ENCODE peak calls at places on chromosomes 12 and 14, in seven cellular contexts. One of them, this sample, is unnamed.

GRCh38 chr14:61512508-61512907 is 182.8 kb upstream of the HIF1A start:
- DNase-seq in effector memory CD4-positive, alpha-beta T cell: no peak
- DNase-seq in GOT3: no peak
- DNase-seq in stimulated activated CD8-positive, alpha-beta memory T cell treated with anti-CD3 and anti-CD28 coated beads, Interleukin-7, amount 100 ng/mL, for 48 hours: no peak
- DNase-seq in body of pancreas: no peak
- DNase-seq in NCI-H1105 treated with DMSO at 0.1 percent for 48 hours: no peak
- DNase-seq in activated CD4-positive, alpha-beta T cell treated with anti-CD3 and anti-CD28 coated beads, Interleukin-2, amount 50 U/mL, for 4 hours: no peak
- DNase-seq in this sample: no peak

GRCh38 chr14:51957950-51958349 is 31.4 kb upstream of the RTRAF start:
- DNase-seq in effector memory CD4-positive, alpha-beta T cell: no peak
- DNase-seq in GOT3: no peak
- DNase-seq in stimulated activated CD8-positive, alpha-beta memory T cell treated with anti-CD3 and anti-CD28 coated beads, Interleukin-7, amount 100 ng/mL, for 48 hours: no peak
- DNase-seq in body of pancreas: no peak
- DNase-seq in NCI-H1105 treated with DMSO at 0.1 percent for 48 hours: peak; percentile 14
- DNase-seq in activated CD4-positive, alpha-beta T cell treated with anti-CD3 and anti-CD28 coated beads, Interleukin-2, amount 50 U/mL, for 4 hours: no peak
- DNase-seq in this sample: no peak

GRCh38 chr12:75945581-75945980 is 86.0 kb downstream of the PHLDA1 start:
- DNase-seq in effector memory CD4-positive, alpha-beta T cell: no peak
- DNase-seq in GOT3: no peak
- DNase-seq in stimulated activated CD8-positive, alpha-beta memory T cell treated with anti-CD3 and anti-CD28 coated beads, Interleukin-7, amount 100 ng/mL, for 48 hours: no peak
- DNase-seq in body of pancreas: no peak
- DNase-seq in NCI-H1105 treated with DMSO at 0.1 percent for 48 hours: no peak
- DNase-seq in activated CD4-positive, alpha-beta T cell treated with anti-CD3 and anti-CD28 coated beads, Interleukin-2, amount 50 U/mL, for 4 hours: no peak
- DNase-seq in this sample: no peak

GRCh38 chr14:105480807-105481801 is 5.6 kb upstream of the CRIP1 start:
- DNase-seq in effector memory CD4-positive, alpha-beta T cell: peak; percentile 86
- DNase-seq in GOT3: peak; percentile 59
- DNase-seq in stimulated activated CD8-positive, alpha-beta memory T cell treated with anti-CD3 and anti-CD28 coated beads, Interleukin-7, amount 100 ng/mL, for 48 hours: peak; percentile 73
- DNase-seq in body of pancreas: peak; percentile 92
- DNase-seq in NCI-H1105 treated with DMSO at 0.1 percent for 48 hours: peak; percentile 90
- DNase-seq in activated CD4-positive, alpha-beta T cell treated with anti-CD3 and anti-CD28 coated beads, Interleukin-2, amount 50 U/mL, for 4 hours: peak; percentile 87
- DNase-seq in this sample: no peak

GRCh38 chr14:96688629-96689028 is 108.6 kb upstream of the VRK1 start:
- DNase-seq in effector memory CD4-positive, alpha-beta T cell: no peak
- DNase-seq in GOT3: no peak
- DNase-seq in stimulated activated CD8-positive, alpha-beta memory T cell treated with anti-CD3 and anti-CD28 coated beads, Interleukin-7, amount 100 ng/mL, for 48 hours: no peak
- DNase-seq in body of pancreas: no peak
- DNase-seq in NCI-H1105 treated with DMSO at 0.1 percent for 48 hours: peak; percentile 13
- DNase-seq in activated CD4-positive, alpha-beta T cell treated with anti-CD3 and anti-CD28 coated beads, Interleukin-2, amount 50 U/mL, for 4 hours: no peak
- DNase-seq in this sample: no peak

GRCh38 chr12:44889162-44889561 is 13.0 kb upstream of the NELL2 start:
- DNase-seq in effector memory CD4-positive, alpha-beta T cell: no peak
- DNase-seq in GOT3: no peak
- DNase-seq in stimulated activated CD8-positive, alpha-beta memory T cell treated with anti-CD3 and anti-CD28 coated beads, Interleukin-7, amount 100 ng/mL, for 48 hours: no peak
- DNase-seq in body of pancreas: no peak
- DNase-seq in NCI-H1105 treated with DMSO at 0.1 percent for 48 hours: no peak
- DNase-seq in activated CD4-positive, alpha-beta T cell treated with anti-CD3 and anti-CD28 coated beads, Interleukin-2, amount 50 U/mL, for 4 hours: no peak
- DNase-seq in this sample: no peak

GRCh38 chr12:29519585-29520182 is 22.2 kb upstream of the OVCH1 start:
- DNase-seq in effector memory CD4-positive, alpha-beta T cell: peak; percentile 1
- DNase-seq in GOT3: no peak
- DNase-seq in stimulated activated CD8-positive, alpha-beta memory T cell treated with anti-CD3 and anti-CD28 coated beads, Interleukin-7, amount 100 ng/mL, for 48 hours: no peak
- DNase-seq in body of pancreas: peak; percentile 22
- DNase-seq in NCI-H1105 treated with DMSO at 0.1 percent for 48 hours: peak; percentile 54
- DNase-seq in activated CD4-positive, alpha-beta T cell treated with anti-CD3 and anti-CD28 coated beads, Interleukin-2, amount 50 U/mL, for 4 hours: peak; percentile 3
- DNase-seq in this sample: peak; percentile 5

GRCh38 chr12:76757694-76758093 is 6.2 kb upstream of the ZDHHC17 start:
- DNase-seq in effector memory CD4-positive, alpha-beta T cell: no peak
- DNase-seq in GOT3: no peak
- DNase-seq in stimulated activated CD8-positive, alpha-beta memory T cell treated with anti-CD3 and anti-CD28 coated beads, Interleukin-7, amount 100 ng/mL, for 48 hours: no peak
- DNase-seq in body of pancreas: no peak
- DNase-seq in NCI-H1105 treated with DMSO at 0.1 percent for 48 hours: no peak
- DNase-seq in activated CD4-positive, alpha-beta T cell treated with anti-CD3 and anti-CD28 coated beads, Interleukin-2, amount 50 U/mL, for 4 hours: no peak
- DNase-seq in this sample: no peak

GRCh38 chr14:76920572-76921175 is 94.5 kb downstream of the LRRC74A start:
- DNase-seq in effector memory CD4-positive, alpha-beta T cell: no peak
- DNase-seq in GOT3: no peak
- DNase-seq in stimulated activated CD8-positive, alpha-beta memory T cell treated with anti-CD3 and anti-CD28 coated beads, Interleukin-7, amount 100 ng/mL, for 48 hours: no peak
- DNase-seq in body of pancreas: no peak
- DNase-seq in NCI-H1105 treated with DMSO at 0.1 percent for 48 hours: peak; percentile 86
- DNase-seq in activated CD4-positive, alpha-beta T cell treated with anti-CD3 and anti-CD28 coated beads, Interleukin-2, amount 50 U/mL, for 4 hours: no peak
- DNase-seq in this sample: no peak

GRCh38 chr14:57171903-57172302 is 96.8 kb downstream of the EXOC5 start:
- DNase-seq in effector memory CD4-positive, alpha-beta T cell: no peak
- DNase-seq in GOT3: no peak
- DNase-seq in stimulated activated CD8-positive, alpha-beta memory T cell treated with anti-CD3 and anti-CD28 coated beads, Interleukin-7, amount 100 ng/mL, for 48 hours: no peak
- DNase-seq in body of pancreas: no peak
- DNase-seq in NCI-H1105 treated with DMSO at 0.1 percent for 48 hours: no peak
- DNase-seq in activated CD4-positive, alpha-beta T cell treated with anti-CD3 and anti-CD28 coated beads, Interleukin-2, amount 50 U/mL, for 4 hours: no peak
- DNase-seq in this sample: no peak

GRCh38 chr12:133130808-133131128 is 341 bp downstream of the ZNF10 start:
- DNase-seq in effector memory CD4-positive, alpha-beta T cell: no peak
- DNase-seq in GOT3: no peak
- DNase-seq in stimulated activated CD8-positive, alpha-beta memory T cell treated with anti-CD3 and anti-CD28 coated beads, Interleukin-7, amount 100 ng/mL, for 48 hours: no peak
- DNase-seq in body of pancreas: no peak
- DNase-seq in NCI-H1105 treated with DMSO at 0.1 percent for 48 hours: no peak
- DNase-seq in activated CD4-positive, alpha-beta T cell treated with anti-CD3 and anti-CD28 coated beads, Interleukin-2, amount 50 U/mL, for 4 hours: peak; percentile 36
- DNase-seq in this sample: no peak

GRCh38 chr12:46490635-46491034 is 118.1 kb upstream of the SLC38A2 start:
- DNase-seq in effector memory CD4-positive, alpha-beta T cell: no peak
- DNase-seq in GOT3: no peak
- DNase-seq in stimulated activated CD8-positive, alpha-beta memory T cell treated with anti-CD3 and anti-CD28 coated beads, Interleukin-7, amount 100 ng/mL, for 48 hours: no peak
- DNase-seq in body of pancreas: no peak
- DNase-seq in NCI-H1105 treated with DMSO at 0.1 percent for 48 hours: no peak
- DNase-seq in activated CD4-positive, alpha-beta T cell treated with anti-CD3 and anti-CD28 coated beads, Interleukin-2, amount 50 U/mL, for 4 hours: no peak
- DNase-seq in this sample: no peak

GRCh38 chr14:51552768-51553426 is 98.8 kb upstream of the FRMD6 start:
- DNase-seq in effector memory CD4-positive, alpha-beta T cell: no peak
- DNase-seq in GOT3: no peak
- DNase-seq in stimulated activated CD8-positive, alpha-beta memory T cell treated with anti-CD3 and anti-CD28 coated beads, Interleukin-7, amount 100 ng/mL, for 48 hours: no peak
- DNase-seq in body of pancreas: peak; percentile 13
- DNase-seq in NCI-H1105 treated with DMSO at 0.1 percent for 48 hours: peak; percentile 82
- DNase-seq in activated CD4-positive, alpha-beta T cell treated with anti-CD3 and anti-CD28 coated beads, Interleukin-2, amount 50 U/mL, for 4 hours: no peak
- DNase-seq in this sample: no peak

GRCh38 chr14:105503296-105503640 is 12.2 kb downstream of the TEDC1 start:
- DNase-seq in effector memory CD4-positive, alpha-beta T cell: no peak
- DNase-seq in GOT3: no peak
- DNase-seq in stimulated activated CD8-positive, alpha-beta memory T cell treated with anti-CD3 and anti-CD28 coated beads, Interleukin-7, amount 100 ng/mL, for 48 hours: no peak
- DNase-seq in body of pancreas: no peak
- DNase-seq in NCI-H1105 treated with DMSO at 0.1 percent for 48 hours: no peak
- DNase-seq in activated CD4-positive, alpha-beta T cell treated with anti-CD3 and anti-CD28 coated beads, Interleukin-2, amount 50 U/mL, for 4 hours: no peak
- DNase-seq in this sample: no peak

GRCh38 chr12:103841690-103842584 is 903 bp upstream of the NT5DC3 start:
- DNase-seq in effector memory CD4-positive, alpha-beta T cell: peak; percentile 16
- DNase-seq in GOT3: no peak
- DNase-seq in stimulated activated CD8-positive, alpha-beta memory T cell treated with anti-CD3 and anti-CD28 coated beads, Interleukin-7, amount 100 ng/mL, for 48 hours: peak; percentile 22
- DNase-seq in body of pancreas: peak; percentile 45
- DNase-seq in NCI-H1105 treated with DMSO at 0.1 percent for 48 hours: peak; percentile 16
- DNase-seq in activated CD4-positive, alpha-beta T cell treated with anti-CD3 and anti-CD28 coated beads, Interleukin-2, amount 50 U/mL, for 4 hours: peak; percentile 2
- DNase-seq in this sample: no peak

GRCh38 chr14:72830786-72831583 is 62.9 kb downstream of the DPF3 start:
- DNase-seq in effector memory CD4-positive, alpha-beta T cell: no peak
- DNase-seq in GOT3: no peak
- DNase-seq in stimulated activated CD8-positive, alpha-beta memory T cell treated with anti-CD3 and anti-CD28 coated beads, Interleukin-7, amount 100 ng/mL, for 48 hours: no peak
- DNase-seq in body of pancreas: no peak
- DNase-seq in NCI-H1105 treated with DMSO at 0.1 percent for 48 hours: no peak
- DNase-seq in activated CD4-positive, alpha-beta T cell treated with anti-CD3 and anti-CD28 coated beads, Interleukin-2, amount 50 U/mL, for 4 hours: no peak
- DNase-seq in this sample: no peak

GRCh38 chr12:123937707-123938600 is 34.7 kb downstream of the CCDC92 start:
- DNase-seq in effector memory CD4-positive, alpha-beta T cell: peak; percentile 9
- DNase-seq in GOT3: no peak
- DNase-seq in stimulated activated CD8-positive, alpha-beta memory T cell treated with anti-CD3 and anti-CD28 coated beads, Interleukin-7, amount 100 ng/mL, for 48 hours: peak; percentile 11
- DNase-seq in body of pancreas: no peak
- DNase-seq in NCI-H1105 treated with DMSO at 0.1 percent for 48 hours: no peak
- DNase-seq in activated CD4-positive, alpha-beta T cell treated with anti-CD3 and anti-CD28 coated beads, Interleukin-2, amount 50 U/mL, for 4 hours: peak; percentile 26
- DNase-seq in this sample: no peak

GRCh38 chr14:33404054-33404453 is 465.4 kb downstream of the NPAS3 start:
- DNase-seq in effector memory CD4-positive, alpha-beta T cell: no peak
- DNase-seq in GOT3: no peak
- DNase-seq in stimulated activated CD8-positive, alpha-beta memory T cell treated with anti-CD3 and anti-CD28 coated beads, Interleukin-7, amount 100 ng/mL, for 48 hours: no peak
- DNase-seq in body of pancreas: no peak
- DNase-seq in NCI-H1105 treated with DMSO at 0.1 percent for 48 hours: no peak
- DNase-seq in activated CD4-positive, alpha-beta T cell treated with anti-CD3 and anti-CD28 coated beads, Interleukin-2, amount 50 U/mL, for 4 hours: no peak
- DNase-seq in this sample: no peak

GRCh38 chr12:59850268-59850667 is 254.4 kb downstream of the SLC16A7 start:
- DNase-seq in effector memory CD4-positive, alpha-beta T cell: no peak
- DNase-seq in GOT3: no peak
- DNase-seq in stimulated activated CD8-positive, alpha-beta memory T cell treated with anti-CD3 and anti-CD28 coated beads, Interleukin-7, amount 100 ng/mL, for 48 hours: no peak
- DNase-seq in body of pancreas: no peak
- DNase-seq in NCI-H1105 treated with DMSO at 0.1 percent for 48 hours: no peak
- DNase-seq in activated CD4-positive, alpha-beta T cell treated with anti-CD3 and anti-CD28 coated beads, Interleukin-2, amount 50 U/mL, for 4 hours: no peak
- DNase-seq in this sample: no peak

GRCh38 chr14:89563503-89563902 is 146.5 kb upstream of the FOXN3 start:
- DNase-seq in effector memory CD4-positive, alpha-beta T cell: no peak
- DNase-seq in GOT3: no peak
- DNase-seq in stimulated activated CD8-positive, alpha-beta memory T cell treated with anti-CD3 and anti-CD28 coated beads, Interleukin-7, amount 100 ng/mL, for 48 hours: no peak
- DNase-seq in body of pancreas: no peak
- DNase-seq in NCI-H1105 treated with DMSO at 0.1 percent for 48 hours: no peak
- DNase-seq in activated CD4-positive, alpha-beta T cell treated with anti-CD3 and anti-CD28 coated beads, Interleukin-2, amount 50 U/mL, for 4 hours: no peak
- DNase-seq in this sample: peak; percentile 4

GRCh38 chr12:130162267-130162666 is at the start of gene FZD10:
- DNase-seq in effector memory CD4-positive, alpha-beta T cell: no peak
- DNase-seq in GOT3: no peak
- DNase-seq in stimulated activated CD8-positive, alpha-beta memory T cell treated with anti-CD3 and anti-CD28 coated beads, Interleukin-7, amount 100 ng/mL, for 48 hours: no peak
- DNase-seq in body of pancreas: peak; percentile 25
- DNase-seq in NCI-H1105 treated with DMSO at 0.1 percent for 48 hours: no peak
- DNase-seq in activated CD4-positive, alpha-beta T cell treated with anti-CD3 and anti-CD28 coated beads, Interleukin-2, amount 50 U/mL, for 4 hours: no peak
- DNase-seq in this sample: no peak

GRCh38 chr12:55972906-55973597 is 826 bp upstream of the RAB5B start:
- DNase-seq in effector memory CD4-positive, alpha-beta T cell: no peak
- DNase-seq in GOT3: no peak
- DNase-seq in stimulated activated CD8-positive, alpha-beta memory T cell treated with anti-CD3 and anti-CD28 coated beads, Interleukin-7, amount 100 ng/mL, for 48 hours: no peak
- DNase-seq in body of pancreas: no peak
- DNase-seq in NCI-H1105 treated with DMSO at 0.1 percent for 48 hours: peak; percentile 7
- DNase-seq in activated CD4-positive, alpha-beta T cell treated with anti-CD3 and anti-CD28 coated beads, Interleukin-2, amount 50 U/mL, for 4 hours: no peak
- DNase-seq in this sample: peak; percentile 26

GRCh38 chr12:92235703-92236472 is 90.2 kb upstream of the BTG1 start:
- DNase-seq in effector memory CD4-positive, alpha-beta T cell: no peak
- DNase-seq in GOT3: no peak
- DNase-seq in stimulated activated CD8-positive, alpha-beta memory T cell treated with anti-CD3 and anti-CD28 coated beads, Interleukin-7, amount 100 ng/mL, for 48 hours: no peak
- DNase-seq in body of pancreas: no peak
- DNase-seq in NCI-H1105 treated with DMSO at 0.1 percent for 48 hours: no peak
- DNase-seq in activated CD4-positive, alpha-beta T cell treated with anti-CD3 and anti-CD28 coated beads, Interleukin-2, amount 50 U/mL, for 4 hours: no peak
- DNase-seq in this sample: no peak

GRCh38 chr14:94775875-94776217 is 5.9 kb upstream of the GSC start:
- DNase-seq in effector memory CD4-positive, alpha-beta T cell: no peak
- DNase-seq in GOT3: no peak
- DNase-seq in stimulated activated CD8-positive, alpha-beta memory T cell treated with anti-CD3 and anti-CD28 coated beads, Interleukin-7, amount 100 ng/mL, for 48 hours: no peak
- DNase-seq in body of pancreas: no peak
- DNase-seq in NCI-H1105 treated with DMSO at 0.1 percent for 48 hours: no peak
- DNase-seq in activated CD4-positive, alpha-beta T cell treated with anti-CD3 and anti-CD28 coated beads, Interleukin-2, amount 50 U/mL, for 4 hours: no peak
- DNase-seq in this sample: no peak

GRCh38 chr12:108691154-108691994 is 39.9 kb downstream of the CORO1C start:
- DNase-seq in effector memory CD4-positive, alpha-beta T cell: peak; percentile 48
- DNase-seq in GOT3: peak; percentile 69
- DNase-seq in stimulated activated CD8-positive, alpha-beta memory T cell treated with anti-CD3 and anti-CD28 coated beads, Interleukin-7, amount 100 ng/mL, for 48 hours: peak; percentile 45
- DNase-seq in body of pancreas: peak; percentile 68
- DNase-seq in NCI-H1105 treated with DMSO at 0.1 percent for 48 hours: peak; percentile 97
- DNase-seq in activated CD4-positive, alpha-beta T cell treated with anti-CD3 and anti-CD28 coated beads, Interleukin-2, amount 50 U/mL, for 4 hours: peak; percentile 66
- DNase-seq in this sample: peak; percentile 84

GRCh38 chr12:80539029-80539428 is 95.0 kb downstream of the PTPRQ start:
- DNase-seq in effector memory CD4-positive, alpha-beta T cell: no peak
- DNase-seq in GOT3: no peak
- DNase-seq in stimulated activated CD8-positive, alpha-beta memory T cell treated with anti-CD3 and anti-CD28 coated beads, Interleukin-7, amount 100 ng/mL, for 48 hours: no peak
- DNase-seq in body of pancreas: no peak
- DNase-seq in NCI-H1105 treated with DMSO at 0.1 percent for 48 hours: no peak
- DNase-seq in activated CD4-positive, alpha-beta T cell treated with anti-CD3 and anti-CD28 coated beads, Interleukin-2, amount 50 U/mL, for 4 hours: no peak
- DNase-seq in this sample: no peak

GRCh38 chr14:73426877-73427276 is 31.5 kb downstream of the NUMB start:
- DNase-seq in effector memory CD4-positive, alpha-beta T cell: no peak
- DNase-seq in GOT3: no peak
- DNase-seq in stimulated activated CD8-positive, alpha-beta memory T cell treated with anti-CD3 and anti-CD28 coated beads, Interleukin-7, amount 100 ng/mL, for 48 hours: no peak
- DNase-seq in body of pancreas: no peak
- DNase-seq in NCI-H1105 treated with DMSO at 0.1 percent for 48 hours: no peak
- DNase-seq in activated CD4-positive, alpha-beta T cell treated with anti-CD3 and anti-CD28 coated beads, Interleukin-2, amount 50 U/mL, for 4 hours: no peak
- DNase-seq in this sample: no peak

GRCh38 chr14:68306934-68307758 is 485.7 kb downstream of the ZFP36L1 start:
- DNase-seq in effector memory CD4-positive, alpha-beta T cell: no peak
- DNase-seq in GOT3: no peak
- DNase-seq in stimulated activated CD8-positive, alpha-beta memory T cell treated with anti-CD3 and anti-CD28 coated beads, Interleukin-7, amount 100 ng/mL, for 48 hours: no peak
- DNase-seq in body of pancreas: peak; percentile 57
- DNase-seq in NCI-H1105 treated with DMSO at 0.1 percent for 48 hours: peak; percentile 90
- DNase-seq in activated CD4-positive, alpha-beta T cell treated with anti-CD3 and anti-CD28 coated beads, Interleukin-2, amount 50 U/mL, for 4 hours: no peak
- DNase-seq in this sample: no peak

GRCh38 chr12:546265-546919 is 86.7 kb downstream of the B4GALNT3 start:
- DNase-seq in effector memory CD4-positive, alpha-beta T cell: no peak
- DNase-seq in GOT3: no peak
- DNase-seq in stimulated activated CD8-positive, alpha-beta memory T cell treated with anti-CD3 and anti-CD28 coated beads, Interleukin-7, amount 100 ng/mL, for 48 hours: no peak
- DNase-seq in body of pancreas: no peak
- DNase-seq in NCI-H1105 treated with DMSO at 0.1 percent for 48 hours: no peak
- DNase-seq in activated CD4-positive, alpha-beta T cell treated with anti-CD3 and anti-CD28 coated beads, Interleukin-2, amount 50 U/mL, for 4 hours: no peak
- DNase-seq in this sample: no peak

GRCh38 chr12:45994736-45995135 is 4.4 kb upstream of the SCAF11 start:
- DNase-seq in effector memory CD4-positive, alpha-beta T cell: no peak
- DNase-seq in GOT3: no peak
- DNase-seq in stimulated activated CD8-positive, alpha-beta memory T cell treated with anti-CD3 and anti-CD28 coated beads, Interleukin-7, amount 100 ng/mL, for 48 hours: no peak
- DNase-seq in body of pancreas: no peak
- DNase-seq in NCI-H1105 treated with DMSO at 0.1 percent for 48 hours: no peak
- DNase-seq in activated CD4-positive, alpha-beta T cell treated with anti-CD3 and anti-CD28 coated beads, Interleukin-2, amount 50 U/mL, for 4 hours: no peak
- DNase-seq in this sample: no peak

GRCh38 chr14:73633115-73633514 is 11.7 kb upstream of the DNAL1 start:
- DNase-seq in effector memory CD4-positive, alpha-beta T cell: no peak
- DNase-seq in GOT3: no peak
- DNase-seq in stimulated activated CD8-positive, alpha-beta memory T cell treated with anti-CD3 and anti-CD28 coated beads, Interleukin-7, amount 100 ng/mL, for 48 hours: no peak
- DNase-seq in body of pancreas: no peak
- DNase-seq in NCI-H1105 treated with DMSO at 0.1 percent for 48 hours: no peak
- DNase-seq in activated CD4-positive, alpha-beta T cell treated with anti-CD3 and anti-CD28 coated beads, Interleukin-2, amount 50 U/mL, for 4 hours: no peak
- DNase-seq in this sample: no peak

GRCh38 chr12:78208106-78208505 is 377.4 kb downstream of the NAV3 start:
- DNase-seq in effector memory CD4-positive, alpha-beta T cell: no peak
- DNase-seq in GOT3: no peak
- DNase-seq in stimulated activated CD8-positive, alpha-beta memory T cell treated with anti-CD3 and anti-CD28 coated beads, Interleukin-7, amount 100 ng/mL, for 48 hours: no peak
- DNase-seq in body of pancreas: no peak
- DNase-seq in NCI-H1105 treated with DMSO at 0.1 percent for 48 hours: no peak
- DNase-seq in activated CD4-positive, alpha-beta T cell treated with anti-CD3 and anti-CD28 coated beads, Interleukin-2, amount 50 U/mL, for 4 hours: no peak
- DNase-seq in this sample: no peak